ENCODE peak calls at places on chromosomes 16 and 17, in seven cellular contexts. One of them, this sample, is unnamed.

GRCh38 chr17:3804503-3804931 is 3.5 kb upstream of the ITGAE start:
- DNase-seq in AG09319: no peak
- DNase-seq in Calu3: no peak
- DNase-seq in psoas muscle: no peak
- DNase-seq in transverse colon: no peak
- DNase-seq in nephron progenitor cell: no peak
- DNase-seq in kidney: no peak
- DNase-seq in this sample: peak; percentile 73

GRCh38 chr16:79593074-79593531 is 7.4 kb downstream of the MAF start:
- DNase-seq in AG09319: no peak
- DNase-seq in Calu3: no peak
- DNase-seq in psoas muscle: no peak
- DNase-seq in transverse colon: no peak
- DNase-seq in nephron progenitor cell: no peak
- DNase-seq in kidney: no peak
- DNase-seq in this sample: no peak

GRCh38 chr17:28551421-28552186 is 820 bp downstream of the UNC119 start:
- DNase-seq in AG09319: no peak
- DNase-seq in Calu3: no peak
- DNase-seq in psoas muscle: no peak
- DNase-seq in transverse colon: no peak
- DNase-seq in nephron progenitor cell: no peak
- DNase-seq in kidney: peak; percentile 71
- DNase-seq in this sample: no peak

GRCh38 chr17:38538906-38539305 is 66.8 kb downstream of the SRCIN1 start:
- DNase-seq in AG09319: no peak
- DNase-seq in Calu3: no peak
- DNase-seq in psoas muscle: peak; percentile 15
- DNase-seq in transverse colon: no peak
- DNase-seq in nephron progenitor cell: no peak
- DNase-seq in kidney: no peak
- DNase-seq in this sample: no peak

GRCh38 chr16:8493885-8494487 is 96.3 kb downstream of the TMEM114 start:
- DNase-seq in AG09319: no peak
- DNase-seq in Calu3: no peak
- DNase-seq in psoas muscle: no peak
- DNase-seq in transverse colon: no peak
- DNase-seq in nephron progenitor cell: no peak
- DNase-seq in kidney: no peak
- DNase-seq in this sample: no peak

GRCh38 chr16:1019234-1019933 is 37.8 kb downstream of the SOX8 start:
- DNase-seq in AG09319: peak; percentile 44
- DNase-seq in Calu3: no peak
- DNase-seq in psoas muscle: no peak
- DNase-seq in transverse colon: no peak
- DNase-seq in nephron progenitor cell: no peak
- DNase-seq in kidney: no peak
- DNase-seq in this sample: no peak

GRCh38 chr16:89583895-89584644 is 8.5 kb downstream of the CPNE7 start:
- DNase-seq in AG09319: no peak
- DNase-seq in Calu3: no peak
- DNase-seq in psoas muscle: no peak
- DNase-seq in transverse colon: no peak
- DNase-seq in nephron progenitor cell: no peak
- DNase-seq in kidney: peak; percentile 77
- DNase-seq in this sample: no peak

GRCh38 chr16:3009568-3010390 is 2.9 kb upstream of the CLDN9 start:
- DNase-seq in AG09319: no peak
- DNase-seq in Calu3: peak; percentile 98
- DNase-seq in psoas muscle: no peak
- DNase-seq in transverse colon: peak; percentile 49
- DNase-seq in nephron progenitor cell: peak; percentile 65
- DNase-seq in kidney: peak; percentile 88
- DNase-seq in this sample: no peak

GRCh38 chr17:39564201-39564828 is 43.4 kb downstream of the NEUROD2 start:
- DNase-seq in AG09319: no peak
- DNase-seq in Calu3: peak; percentile 55
- DNase-seq in psoas muscle: no peak
- DNase-seq in transverse colon: no peak
- DNase-seq in nephron progenitor cell: no peak
- DNase-seq in kidney: no peak
- DNase-seq in this sample: no peak

GRCh38 chr17:2029911-2030778 is at the start of gene DPH1:
- DNase-seq in AG09319: peak; percentile 71
- DNase-seq in Calu3: peak; percentile 80
- DNase-seq in psoas muscle: peak; percentile 96
- DNase-seq in transverse colon: peak; percentile 89
- DNase-seq in nephron progenitor cell: peak; percentile 91
- DNase-seq in kidney: peak; percentile 96
- DNase-seq in this sample: peak; percentile 93

GRCh38 chr17:78839173-78839761 is 1.3 kb downstream of the USP36 start:
- DNase-seq in AG09319: no peak
- DNase-seq in Calu3: no peak
- DNase-seq in psoas muscle: no peak
- DNase-seq in transverse colon: no peak
- DNase-seq in nephron progenitor cell: no peak
- DNase-seq in kidney: no peak
- DNase-seq in this sample: peak; percentile 42

GRCh38 chr17:20091161-20092029 is 82.2 kb downstream of the SPECC1 start:
- DNase-seq in AG09319: no peak
- DNase-seq in Calu3: no peak
- DNase-seq in psoas muscle: no peak
- DNase-seq in transverse colon: no peak
- DNase-seq in nephron progenitor cell: no peak
- DNase-seq in kidney: peak; percentile 77
- DNase-seq in this sample: no peak

GRCh38 chr17:13792314-13792713 is 190.6 kb upstream of the HS3ST3A1 start:
- DNase-seq in AG09319: no peak
- DNase-seq in Calu3: no peak
- DNase-seq in psoas muscle: no peak
- DNase-seq in transverse colon: no peak
- DNase-seq in nephron progenitor cell: no peak
- DNase-seq in kidney: no peak
- DNase-seq in this sample: no peak

GRCh38 chr17:75590314-75590761 is 2.7 kb downstream of the MYO15B start:
- DNase-seq in AG09319: no peak
- DNase-seq in Calu3: no peak
- DNase-seq in psoas muscle: no peak
- DNase-seq in transverse colon: no peak
- DNase-seq in nephron progenitor cell: no peak
- DNase-seq in kidney: no peak
- DNase-seq in this sample: no peak

GRCh38 chr17:14318906-14319205 is 18.0 kb downstream of the HS3ST3B1 start:
- DNase-seq in AG09319: no peak
- DNase-seq in Calu3: no peak
- DNase-seq in psoas muscle: no peak
- DNase-seq in transverse colon: no peak
- DNase-seq in nephron progenitor cell: no peak
- DNase-seq in kidney: no peak
- DNase-seq in this sample: no peak

GRCh38 chr17:5135726-5136579 is 20.1 kb downstream of the USP6 start:
- DNase-seq in AG09319: no peak
- DNase-seq in Calu3: no peak
- DNase-seq in psoas muscle: no peak
- DNase-seq in transverse colon: no peak
- DNase-seq in nephron progenitor cell: no peak
- DNase-seq in kidney: no peak
- DNase-seq in this sample: no peak

GRCh38 chr17:45995617-45996270 is 3.3 kb upstream of the STH start:
- DNase-seq in AG09319: no peak
- DNase-seq in Calu3: no peak
- DNase-seq in psoas muscle: peak; percentile 57
- DNase-seq in transverse colon: no peak
- DNase-seq in nephron progenitor cell: no peak
- DNase-seq in kidney: no peak
- DNase-seq in this sample: no peak

GRCh38 chr17:74738051-74738996 is 1.3 kb downstream of the RAB37 start:
- DNase-seq in AG09319: no peak
- DNase-seq in Calu3: no peak
- DNase-seq in psoas muscle: peak; percentile 70
- DNase-seq in transverse colon: peak; percentile 76
- DNase-seq in nephron progenitor cell: no peak
- DNase-seq in kidney: peak; percentile 88
- DNase-seq in this sample: peak; percentile 88

GRCh38 chr16:67723151-67723915 is 4.2 kb upstream of the GFOD2 start:
- DNase-seq in AG09319: no peak
- DNase-seq in Calu3: no peak
- DNase-seq in psoas muscle: no peak
- DNase-seq in transverse colon: no peak
- DNase-seq in nephron progenitor cell: no peak
- DNase-seq in kidney: no peak
- DNase-seq in this sample: no peak

GRCh38 chr17:38867179-38867994 is 2.5 kb upstream of the LASP1 start:
- DNase-seq in AG09319: no peak
- DNase-seq in Calu3: peak; percentile 96
- DNase-seq in psoas muscle: no peak
- DNase-seq in transverse colon: peak; percentile 57
- DNase-seq in nephron progenitor cell: peak; percentile 75
- DNase-seq in kidney: no peak
- DNase-seq in this sample: no peak

GRCh38 chr17:59786536-59787319 is 79.3 kb downstream of the VMP1 start:
- DNase-seq in AG09319: peak; percentile 97
- DNase-seq in Calu3: peak; percentile 73
- DNase-seq in psoas muscle: no peak
- DNase-seq in transverse colon: peak; percentile 69
- DNase-seq in nephron progenitor cell: no peak
- DNase-seq in kidney: no peak
- DNase-seq in this sample: peak; percentile 69

GRCh38 chr16:72985148-72985882 is 62.6 kb downstream of the ZFHX3 start:
- DNase-seq in AG09319: peak; percentile 47
- DNase-seq in Calu3: no peak
- DNase-seq in psoas muscle: peak; percentile 91
- DNase-seq in transverse colon: no peak
- DNase-seq in nephron progenitor cell: no peak
- DNase-seq in kidney: no peak
- DNase-seq in this sample: no peak

GRCh38 chr17:66357037-66357436 is 54.6 kb downstream of the PRKCA start:
- DNase-seq in AG09319: no peak
- DNase-seq in Calu3: no peak
- DNase-seq in psoas muscle: no peak
- DNase-seq in transverse colon: no peak
- DNase-seq in nephron progenitor cell: no peak
- DNase-seq in kidney: no peak
- DNase-seq in this sample: no peak

GRCh38 chr17:14805348-14805747 is 459.8 kb downstream of the PMP22 start:
- DNase-seq in AG09319: no peak
- DNase-seq in Calu3: no peak
- DNase-seq in psoas muscle: no peak
- DNase-seq in transverse colon: no peak
- DNase-seq in nephron progenitor cell: no peak
- DNase-seq in kidney: no peak
- DNase-seq in this sample: no peak

DNA sequence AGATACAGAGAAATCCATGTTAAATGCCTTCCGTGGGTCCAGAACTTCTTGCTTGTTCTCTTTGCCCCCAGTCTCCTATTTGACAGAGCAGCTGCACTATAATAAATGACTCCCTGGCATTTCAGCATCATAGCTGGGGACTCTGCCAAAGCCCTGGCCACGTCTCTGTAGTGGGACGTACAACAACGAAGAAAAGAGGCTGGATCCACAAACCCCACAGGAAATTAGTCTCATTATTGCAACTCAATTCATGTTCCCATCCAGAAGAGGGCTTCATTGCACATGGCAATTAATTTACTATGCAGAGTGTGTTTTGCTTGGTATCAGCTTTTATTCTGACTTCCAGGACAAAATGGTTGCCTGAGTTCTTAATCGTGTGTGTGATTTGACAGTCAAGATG is 121.3 kb downstream of the CDH13 start:
- DNase-seq in AG09319: peak; percentile 20
- DNase-seq in Calu3: no peak
- DNase-seq in psoas muscle: peak; percentile 68
- DNase-seq in transverse colon: no peak
- DNase-seq in nephron progenitor cell: no peak
- DNase-seq in kidney: no peak
- DNase-seq in this sample: no peak
- TF ChIP-seq CTCF in AG09319: peak; percentile 35
- TF ChIP-seq CTCF in Calu3: no peak
- TF ChIP-seq CTCF in psoas muscle: no peak
- TF ChIP-seq CTCF in transverse colon: no peak
- TF ChIP-seq CTCF in nephron progenitor cell: no peak
- TF ChIP-seq CTCF in kidney: peak; percentile 11
- TF ChIP-seq CTCF in this sample: no peak

GRCh38 chr16:58037365-58038057 is 12.0 kb downstream of the MMP15 start:
- DNase-seq in AG09319: no peak
- DNase-seq in Calu3: no peak
- DNase-seq in psoas muscle: no peak
- DNase-seq in transverse colon: no peak
- DNase-seq in nephron progenitor cell: no peak
- DNase-seq in kidney: no peak
- DNase-seq in this sample: peak; percentile 15
- TF ChIP-seq CTCF in AG09319: no peak
- TF ChIP-seq CTCF in Calu3: no peak
- TF ChIP-seq CTCF in psoas muscle: no peak
- TF ChIP-seq CTCF in transverse colon: no peak
- TF ChIP-seq CTCF in nephron progenitor cell: no peak
- TF ChIP-seq CTCF in kidney: no peak
- TF ChIP-seq CTCF in this sample: no peak

DNA sequence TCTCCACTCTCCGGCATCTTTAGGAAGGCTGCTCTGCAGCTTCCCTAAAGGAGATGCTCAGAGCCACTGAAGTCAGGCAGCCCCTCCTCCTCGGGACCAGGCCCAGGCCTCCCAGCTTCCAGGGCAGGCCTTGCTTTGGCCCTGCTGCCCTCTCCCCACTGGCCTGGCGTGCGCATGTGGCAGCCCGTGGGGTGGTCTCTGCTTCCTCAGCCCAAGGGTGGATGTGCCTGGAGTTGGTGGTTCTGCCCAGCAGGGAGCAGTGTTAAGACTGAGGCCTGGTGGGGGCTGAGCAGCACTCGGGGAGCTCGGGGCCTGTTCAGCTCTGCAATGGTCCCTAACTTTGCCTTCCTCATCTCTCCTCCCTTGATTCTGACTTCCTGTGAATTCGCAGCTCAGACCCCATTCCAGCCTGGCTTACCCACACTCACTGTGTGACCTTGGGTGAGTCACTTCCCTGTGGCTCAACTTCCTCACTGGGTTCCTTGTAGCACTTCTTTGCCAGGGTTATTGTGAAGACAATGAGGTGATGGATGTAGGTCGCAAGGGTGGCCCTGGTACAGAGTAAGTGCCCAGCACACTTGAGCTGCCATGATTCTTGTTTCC is 63.2 kb downstream of the NKD1 start:
- DNase-seq in AG09319: no peak
- DNase-seq in Calu3: peak; percentile 28
- DNase-seq in psoas muscle: no peak
- DNase-seq in transverse colon: no peak
- DNase-seq in nephron progenitor cell: no peak
- DNase-seq in kidney: peak; percentile 45
- DNase-seq in this sample: no peak
- TF ChIP-seq CTCF in AG09319: no peak
- TF ChIP-seq CTCF in Calu3: peak; percentile 27
- TF ChIP-seq CTCF in psoas muscle: no peak
- TF ChIP-seq CTCF in transverse colon: no peak
- TF ChIP-seq CTCF in nephron progenitor cell: no peak
- TF ChIP-seq CTCF in kidney: no peak
- TF ChIP-seq CTCF in this sample: no peak

GRCh38 chr16:87575027-87575804 is 27.1 kb upstream of the JPH3 start:
- DNase-seq in AG09319: no peak
- DNase-seq in Calu3: no peak
- DNase-seq in psoas muscle: no peak
- DNase-seq in transverse colon: no peak
- DNase-seq in nephron progenitor cell: peak; percentile 61
- DNase-seq in kidney: no peak
- DNase-seq in this sample: no peak
- TF ChIP-seq CTCF in AG09319: no peak
- TF ChIP-seq CTCF in Calu3: no peak
- TF ChIP-seq CTCF in psoas muscle: no peak
- TF ChIP-seq CTCF in transverse colon: no peak
- TF ChIP-seq CTCF in nephron progenitor cell: peak; percentile 27
- TF ChIP-seq CTCF in kidney: no peak
- TF ChIP-seq CTCF in this sample: no peak